ENCODE peak calls at places on chromosome 18, in ten cellular contexts. R is HCT116, N is K562, T is HepG2, U is suprapubic skin, J is endothelial cell of umbilical vein, A is stomach, Z is breast epithelium, W is GM23338, E is GM12878. P is an unnamed sample.

GRCh38 chr18:944440-944839 is 39.8 kb downstream of the ADCYAP1 start:
- DNase-seq in R (no peak), N (no peak), T (no peak), U (no peak), J (no peak), A (no peak), Z (no peak), W (no peak), E (no peak), P (no peak)

GRCh38 chr18:37421349-37422080 is 144.1 kb downstream of the CELF4 start:
- DNase-seq in R (no peak), N (no peak), T (no peak), U (no peak), J (no peak), A (no peak), Z (no peak), W (no peak), E (no peak), P (no peak)

GRCh38 chr18:63410792-63411191 is 11.5 kb downstream of the VPS4B start:
- DNase-seq in R (no peak), N (no peak), T (peak; percentile 67), U (no peak), J (peak; percentile 61), A (no peak), Z (no peak), W (no peak), E (no peak), P (no peak)

GRCh38 chr18:7202119-7202680 is 28.7 kb upstream of the LRRC30 start:
- DNase-seq in R (no peak), N (no peak), T (no peak), U (no peak), J (no peak), A (no peak), Z (no peak), W (no peak), E (no peak), P (no peak)

GRCh38 chr18:6158958-6159357 is 255.8 kb downstream of the L3MBTL4 start:
- DNase-seq in R (no peak), N (no peak), T (no peak), U (no peak), J (no peak), A (no peak), Z (no peak), W (no peak), E (no peak), P (no peak)

GRCh38 chr18:33154049-33154448 is 286.5 kb downstream of the CCDC178 start:
- DNase-seq in R (no peak), N (no peak), T (no peak), U (no peak), J (no peak), A (no peak), Z (no peak), W (no peak), E (no peak), P (no peak)

GRCh38 chr18:46039967-46040746 is 31.9 kb downstream of the PSTPIP2 start:
- DNase-seq in R (no peak), N (peak; percentile 67), T (no peak), U (no peak), J (peak; percentile 25), A (no peak), Z (no peak), W (no peak), E (no peak), P (no peak)

GRCh38 chr18:67733094-67733493 is 216.6 kb upstream of the DSEL start:
- DNase-seq in R (no peak), N (no peak), T (no peak), U (no peak), J (no peak), A (no peak), Z (no peak), W (no peak), E (no peak), P (no peak)

GRCh38 chr18:46042571-46043123 is 29.4 kb downstream of the PSTPIP2 start:
- DNase-seq in R (no peak), N (no peak), T (no peak), U (no peak), J (no peak), A (no peak), Z (no peak), W (peak; percentile 19), E (no peak), P (no peak)

GRCh38 chr18:79680100-79680879 is 687 bp downstream of the CTDP1 start:
- DNase-seq in R (no peak), N (peak; percentile 51), T (peak; percentile 41), U (no peak), J (peak; percentile 41), A (peak; percentile 39), Z (no peak), W (peak; percentile 56), E (no peak), P (peak; percentile 61)

GRCh38 chr18:35460719-35461118 is 37.0 kb downstream of the INO80C start:
- DNase-seq in R (no peak), N (no peak), T (no peak), U (no peak), J (peak; percentile 79), A (no peak), Z (no peak), W (no peak), E (no peak), P (no peak)

GRCh38 chr18:35463837-35464236 is 33.9 kb downstream of the INO80C start:
- DNase-seq in R (no peak), N (no peak), T (no peak), U (no peak), J (peak; percentile 48), A (no peak), Z (no peak), W (no peak), E (no peak), P (no peak)

GRCh38 chr18:35459997-35460396 is 37.8 kb downstream of the INO80C start:
- DNase-seq in R (no peak), N (no peak), T (no peak), U (no peak), J (no peak), A (no peak), Z (no peak), W (no peak), E (no peak), P (no peak)

GRCh38 chr18:35464731-35465728 is 32.7 kb downstream of the INO80C start:
- DNase-seq in R (no peak), N (no peak), T (no peak), U (no peak), J (peak; percentile 47), A (no peak), Z (no peak), W (no peak), E (no peak), P (no peak)

DNA sequence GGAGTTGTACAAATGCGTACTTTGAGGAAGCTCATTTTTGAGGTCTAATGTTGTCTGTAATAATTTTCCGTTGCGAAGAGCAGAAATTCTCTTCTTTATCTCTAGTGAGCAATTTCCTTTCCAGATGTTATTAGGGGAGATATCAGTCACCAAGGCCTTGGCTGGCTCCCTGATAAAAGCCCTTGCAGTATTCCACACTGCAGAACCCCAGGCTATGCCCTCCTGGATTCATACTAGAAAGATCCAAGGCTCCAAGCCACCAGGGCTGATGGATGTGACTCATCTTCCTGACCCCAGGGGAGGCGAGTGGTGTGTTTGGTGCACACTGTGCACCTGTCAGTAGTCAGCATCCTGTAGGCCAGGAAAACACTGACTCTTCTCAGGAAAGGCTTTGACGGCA is 34.7 kb downstream of the INO80C start:
- DNase-seq in R (no peak), N (no peak), T (no peak), U (no peak), J (peak; percentile 94), A (no peak), Z (no peak), W (no peak), E (no peak), P (no peak)
- TF ChIP-seq POLR2AphosphoS5 in R (no peak), N (no peak), T (no peak), U (no peak), J (peak; percentile 84), A (no peak), Z (no peak), W (no peak), E (no peak), P (no peak)

DNA sequence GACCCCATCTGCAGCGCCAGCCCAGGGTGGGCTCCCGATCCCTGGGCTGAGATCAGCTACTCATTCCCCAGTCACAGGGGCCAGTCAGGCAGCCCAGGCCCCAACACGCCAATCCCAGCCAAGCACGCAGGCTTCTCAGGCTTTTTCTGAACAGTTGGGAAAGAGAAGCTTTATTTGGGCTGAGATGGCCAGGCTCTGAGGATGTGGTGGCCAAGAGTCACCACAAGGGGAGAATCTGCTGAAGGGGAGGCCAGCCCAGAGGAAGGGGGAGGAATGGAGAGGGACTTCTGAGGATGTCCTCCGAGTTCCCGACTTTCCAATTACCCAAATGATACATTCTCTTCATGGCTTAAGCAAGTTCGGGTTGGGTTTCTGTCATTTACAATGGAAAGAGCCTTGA is 2.8 kb upstream of the DIPK1C start:
- DNase-seq in R (no peak), N (peak; percentile 30), T (no peak), U (no peak), J (no peak), A (no peak), Z (no peak), W (peak; percentile 83), E (no peak), P (no peak)
- TF ChIP-seq CTCF in R (no peak), N (peak; percentile 28), T (no peak), U (no peak), J (peak; percentile 22), A (no peak), Z (no peak), W (peak; percentile 54), E (no peak), P (no peak)

GRCh38 chr18:9950289-9951016 is 36.6 kb downstream of the VAPA start:
- DNase-seq in R (no peak), N (no peak), T (no peak), U (no peak), J (no peak), A (no peak), Z (no peak), W (no peak), E (no peak), P (no peak)
- H3K4me1 ChIP-seq in R (no peaks in the 10 kb centered on the region), N (peaks cover 54% of the 10 kb centered on the region), T (peaks cover 15% of the 10 kb centered on the region), U (peaks cover 12% of the 10 kb centered on the region), J (no peaks in the 10 kb centered on the region), A (no peaks in the 10 kb centered on the region), Z (no peaks in the 10 kb centered on the region), W (no peaks in the 10 kb centered on the region), E (no peaks in the 10 kb centered on the region), P (no peaks in the 10 kb centered on the region)

GRCh38 chr18:13613099-13613498 is 113.3 kb downstream of the FAM210A start:
- DNase-seq in R (no peak), N (no peak), T (no peak), U (no peak), J (no peak), A (no peak), Z (no peak), W (no peak), E (no peak), P (no peak)

GRCh38 chr18:13612111-13612997 is 114.0 kb downstream of the FAM210A start:
- DNase-seq in R (no peak), N (no peak), T (no peak), U (no peak), J (no peak), A (peak; percentile 44), Z (no peak), W (no peak), E (peak; percentile 94), P (peak; percentile 69)

GRCh38 chr18:13610517-13610916 is 115.8 kb downstream of the FAM210A start:
- DNase-seq in R (no peak), N (no peak), T (no peak), U (no peak), J (peak; percentile 37), A (no peak), Z (no peak), W (no peak), E (no peak), P (no peak)

GRCh38 chr18:13611616-13612110 is 114.7 kb downstream of the FAM210A start:
- DNase-seq in R (no peak), N (no peak), T (no peak), U (no peak), J (peak; percentile 24), A (no peak), Z (no peak), W (peak; percentile 18), E (no peak), P (no peak)

GRCh38 chr18:13611058-13611615 is 115.2 kb downstream of the FAM210A start:
- DNase-seq in R (no peak), N (no peak), T (no peak), U (no peak), J (peak; percentile 56), A (no peak), Z (no peak), W (peak; percentile 28), E (no peak), P (peak; percentile 45)
- TF ChIP-seq POLR2AphosphoS5 in R (no peak), N (no peak), T (no peak), U (no peak), J (no peak), A (no peak), Z (no peak), W (no peak), E (peak; percentile 13), P (peak; percentile 12)